ENCODE peak calls at places on chromosome 17, in six cellular contexts. G is ovary, A is fibroblast of villous mesenchyme, P is retinal pigment epithelial cell, M is omental fat pad, I is fibroblast of lung. S is an unnamed sample.

GRCh38 chr17:9729735-9730420 is 61.5 kb downstream of the DHRS7C start:
- DNase-seq in P (peak; percentile 26), I (no peak), M (no peak), A (no peak), G (no peak), S (no peak)

GRCh38 chr17:34110315-34110714 is 144.8 kb upstream of the CCL2 start:
- DNase-seq in M (no peak), G (no peak), P (no peak), A (no peak), I (no peak), S (no peak)

GRCh38 chr17:78677303-78678219 is 100.4 kb upstream of the DNAH17 start:
- DNase-seq in G (no peak), M (no peak), P (no peak), I (no peak), A (no peak), S (no peak)

GRCh38 chr17:45428050-45428953 is 4.4 kb downstream of the ARHGAP27 start:
- DNase-seq in M (no peak), A (peak; percentile 58), P (no peak), I (peak; percentile 52), G (peak; percentile 44), S (no peak)

GRCh38 chr17:2023692-2024571 is 1.2 kb downstream of the RTN4RL1 start:
- DNase-seq in G (peak; percentile 64), M (no peak), I (peak; percentile 60), A (no peak), P (peak; percentile 51), S (no peak)

GRCh38 chr17:2964370-2964769 is 99.0 kb downstream of the OR1D5 start:
- DNase-seq in A (no peak), G (no peak), P (no peak), I (no peak), M (no peak), S (no peak)

GRCh38 chr17:77498875-77499698 is 358.3 kb downstream of the SEC14L1 start:
- DNase-seq in G (no peak), P (no peak), I (no peak), A (no peak), M (peak; percentile 9), S (no peak)

GRCh38 chr17:32275060-32276042 is 9.7 kb downstream of the RHBDL3 start:
- DNase-seq in P (no peak), M (no peak), A (peak; percentile 71), I (peak; percentile 83), G (peak; percentile 30), S (peak; percentile 40)

GRCh38 chr17:7479389-7480192 is at the start of gene ZBTB4:
- DNase-seq in P (no peak), I (peak; percentile 28), A (peak; percentile 51), G (peak; percentile 68), M (no peak), S (no peak)

GRCh38 chr17:50267074-50267841 is 7.0 kb upstream of the TMEM92 start:
- DNase-seq in P (no peak), M (no peak), G (peak; percentile 65), A (peak; percentile 20), I (peak; percentile 57), S (no peak)

DNA sequence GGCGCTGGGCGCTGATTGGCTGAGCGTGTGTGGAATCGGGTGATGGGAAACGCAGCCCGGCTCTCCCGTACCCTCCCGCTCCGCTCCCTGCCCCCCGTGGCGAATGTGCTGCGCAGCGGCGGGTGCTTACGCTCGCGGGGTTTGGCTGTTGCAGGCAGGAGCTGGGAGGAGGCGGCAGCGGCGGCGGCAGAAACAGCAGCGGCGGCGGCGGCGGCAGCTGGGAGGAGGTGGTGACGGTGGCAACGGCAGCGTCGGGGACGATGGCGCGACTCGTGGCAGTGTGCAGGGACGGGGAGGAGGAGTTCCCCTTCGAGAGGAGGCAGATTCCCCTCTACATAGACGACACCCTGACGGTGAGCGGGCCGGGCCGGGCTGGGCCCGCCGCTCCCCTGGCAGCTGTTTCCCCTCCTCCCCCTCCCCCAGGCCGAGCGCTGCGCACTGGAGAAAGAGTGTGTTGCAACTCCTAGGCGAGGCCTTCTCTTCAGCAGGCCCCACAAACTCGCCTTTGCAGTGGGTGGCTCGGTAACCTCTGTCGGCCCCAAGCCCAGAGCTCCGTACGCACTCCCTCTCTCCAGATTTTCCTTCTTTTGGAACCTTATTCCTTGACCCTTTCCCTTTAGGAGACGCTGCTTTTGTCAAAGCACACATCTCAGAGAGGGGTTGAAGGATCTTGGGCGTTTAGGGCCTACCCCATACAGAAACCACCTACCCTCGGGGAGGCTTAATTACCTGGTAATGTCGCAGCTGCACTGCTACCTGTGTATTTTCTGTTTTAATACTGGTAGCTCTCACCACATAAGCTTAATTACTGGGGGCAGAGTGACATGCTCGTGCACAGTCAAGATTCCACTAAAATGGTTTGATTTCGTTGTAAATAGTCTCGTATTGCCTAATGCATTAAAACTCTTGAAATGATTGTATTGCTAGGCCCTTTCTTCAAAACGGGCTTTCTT is 1.0 kb downstream of the GGNBP2 start:
- DNase-seq in M (peak; percentile 75), G (peak; percentile 97), P (peak; percentile 94), A (peak; percentile 98), I (peak; percentile 98), S (peak; percentile 92)
- TF ChIP-seq CTCF in M (no peak), G (peak; percentile 7), P (peak; percentile 1), A (no peak), I (no peak), S (no peak)

GRCh38 chr17:63102034-63102433 is 136.0 kb downstream of the TANC2 start:
- DNase-seq in P (no peak), A (no peak), G (no peak), I (no peak), M (no peak), S (no peak)
- TF ChIP-seq CTCF in P (no peak), A (no peak), G (no peak), I (no peak), M (no peak), S (no peak)

GRCh38 chr17:18323007-18323406 is 7.9 kb downstream of the SMCR8 start:
- DNase-seq in A (no peak), G (no peak), I (no peak), M (no peak), P (no peak), S (no peak)
- TF ChIP-seq CTCF in A (no peak), G (no peak), I (no peak), M (no peak), P (no peak), S (peak; percentile 28)

GRCh38 chr17:4161179-4161559 is 18.2 kb downstream of the CYB5D2 start:
- DNase-seq in G (no peak), A (peak; percentile 97), I (peak; percentile 89), P (no peak), M (no peak), S (peak; percentile 31)
- TF ChIP-seq CTCF in G (no peak), A (peak; percentile 66), I (no peak), P (peak; percentile 33), M (no peak), S (peak; percentile 47)

S was measured in AG09309.